ENCODE peak calls at places on chromosome 7, in eight cellular contexts. I, Y, X, H, L, M, A and U are unnamed samples.

GRCh38 chr7:137757146-137757925 is 89.4 kb downstream of the DGKI start:
- DNase-seq in H (peak; percentile 86), A (no peak), L (no peak), X (no peak), Y (no peak), I (no peak), M (no peak), U (peak; percentile 42)

GRCh38 chr7:47358357-47358756 is 223.6 kb downstream of the TNS3 start:
- DNase-seq in X (no peak), H (no peak), L (no peak), Y (no peak), M (no peak), I (no peak), A (no peak), U (no peak)

GRCh38 chr7:104976966-104977636 is 36.9 kb upstream of the KMT2E start:
- DNase-seq in X (no peak), I (no peak), H (peak; percentile 51), A (no peak), L (no peak), M (no peak), Y (no peak), U (peak; percentile 50)

GRCh38 chr7:90212149-90212495 is 582 bp downstream of the STEAP2 start:
- DNase-seq in Y (peak; percentile 46), L (no peak), M (no peak), I (no peak), A (no peak), X (no peak), H (no peak), U (no peak)

GRCh38 chr7:80181411-80181810 is 46.8 kb downstream of the GNAI1 start:
- DNase-seq in I (no peak), A (no peak), L (no peak), H (no peak), X (no peak), Y (no peak), M (no peak), U (no peak)

GRCh38 chr7:105910172-105910571 is 33.8 kb upstream of the ATXN7L1 start:
- DNase-seq in I (no peak), L (no peak), A (no peak), M (no peak), H (no peak), Y (no peak), X (no peak), U (no peak)

GRCh38 chr7:101941481-101942383 is 124.3 kb downstream of the CUX1 start:
- DNase-seq in A (no peak), X (peak; percentile 77), M (peak; percentile 91), H (peak; percentile 82), I (peak; percentile 33), L (no peak), Y (peak; percentile 86), U (peak; percentile 54)

GRCh38 chr7:15446722-15447121 is 115.1 kb downstream of the AGMO start:
- DNase-seq in A (no peak), H (no peak), I (no peak), M (no peak), L (peak; percentile 14), Y (no peak), X (no peak), U (no peak)

GRCh38 chr7:70361821-70362220 is 763.5 kb downstream of the AUTS2 start:
- DNase-seq in A (no peak), H (no peak), Y (no peak), L (no peak), X (no peak), M (no peak), I (no peak), U (no peak)

GRCh38 chr7:157945401-157945800 is 608.6 kb downstream of the DNAJB6 start:
- DNase-seq in L (no peak), X (no peak), Y (no peak), A (no peak), H (no peak), I (no peak), M (no peak), U (no peak)

GRCh38 chr7:98400538-98401427 is at the start of gene BAIAP2L1:
- DNase-seq in X (peak; percentile 98), Y (peak; percentile 96), A (no peak), L (peak; percentile 67), H (peak; percentile 29), I (peak; percentile 82), M (peak; percentile 61), U (peak; percentile 85)

GRCh38 chr7:69896100-69896499 is 297.8 kb downstream of the AUTS2 start:
- DNase-seq in X (no peak), M (no peak), Y (no peak), L (no peak), I (no peak), A (no peak), H (no peak), U (no peak)

GRCh38 chr7:106126170-106126938 is 14.2 kb upstream of the SYPL1 start:
- DNase-seq in A (no peak), L (peak; percentile 79), Y (peak; percentile 33), X (peak; percentile 74), I (peak; percentile 29), M (no peak), H (peak; percentile 83), U (peak; percentile 54)

GRCh38 chr7:135910393-135911036 is 66.6 kb downstream of the MTPN start:
- DNase-seq in X (no peak), Y (no peak), L (no peak), I (no peak), H (no peak), A (no peak), M (no peak), U (no peak)

GRCh38 chr7:116583653-116584052 is 58.8 kb downstream of the CAV1 start:
- DNase-seq in X (no peak), L (no peak), I (no peak), A (no peak), M (no peak), Y (no peak), H (no peak), U (no peak)

DNA sequence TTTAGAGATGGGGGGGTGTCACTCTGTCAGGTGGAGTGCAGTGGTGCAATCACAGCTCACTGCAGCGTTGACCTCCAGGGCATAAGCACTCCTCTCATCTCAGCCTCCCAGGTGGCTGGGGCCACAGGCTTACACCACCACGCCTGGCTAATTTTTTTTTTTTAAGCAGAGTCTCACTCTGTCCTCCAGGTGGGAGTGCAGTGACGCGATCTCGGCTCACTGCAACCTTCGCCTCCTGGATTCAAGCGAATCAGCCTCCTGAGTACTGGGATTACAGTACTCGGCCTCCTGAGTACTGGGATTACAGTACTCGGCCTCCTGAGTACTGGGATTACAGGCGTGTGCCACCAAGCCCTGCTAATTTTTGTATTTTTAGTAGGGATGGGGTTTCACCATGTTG is 23.6 kb upstream of the PPIA start:
- DNase-seq in X (no peak), I (no peak), Y (no peak), L (no peak), A (no peak), M (no peak), H (no peak), U (no peak)
- TF ChIP-seq CTCF in X (no peak), I (no peak), Y (no peak), L (no peak), A (no peak), M (no peak), H (no peak), U (no peak)

GRCh38 chr7:131106681-131107342 is 220.9 kb upstream of the MKLN1 start:
- DNase-seq in A (no peak), I (peak; percentile 71), M (peak; percentile 78), Y (peak; percentile 73), H (peak; percentile 71), L (peak; percentile 56), X (peak; percentile 68), U (peak; percentile 50)

GRCh38 chr7:131105294-131105802 is 222.3 kb upstream of the MKLN1 start:
- DNase-seq in A (no peak), M (peak; percentile 57), H (peak; percentile 22), I (no peak), X (peak; percentile 41), L (no peak), Y (no peak), U (no peak)

GRCh38 chr7:131105803-131106680 is 221.6 kb upstream of the MKLN1 start:
- DNase-seq in Y (peak; percentile 87), A (no peak), I (peak; percentile 81), X (peak; percentile 83), H (peak; percentile 83), M (peak; percentile 85), L (peak; percentile 68), U (peak; percentile 91)

GRCh38 chr7:131104611-131105293 is 222.9 kb upstream of the MKLN1 start:
- DNase-seq in I (no peak), H (peak; percentile 69), L (no peak), Y (no peak), X (no peak), A (no peak), M (no peak), U (no peak)

DNA sequence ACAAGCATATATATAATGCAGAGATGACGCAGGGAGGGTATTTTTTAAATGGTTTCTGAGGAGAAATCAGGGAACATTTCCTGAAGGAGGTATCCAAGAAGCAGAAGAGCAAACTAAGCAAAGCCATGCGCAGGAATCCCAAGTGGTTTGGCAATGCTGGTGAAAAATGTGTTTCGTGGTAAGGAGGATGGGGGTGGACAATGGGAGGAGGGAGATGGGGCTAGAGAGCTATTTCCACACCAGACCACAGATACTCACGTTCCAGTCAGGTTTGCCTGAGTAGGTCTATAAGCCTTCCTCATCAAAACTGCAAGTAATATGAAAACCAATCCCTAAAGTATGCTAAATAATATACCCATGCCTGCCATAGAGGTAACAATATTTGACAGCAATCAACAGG is 223.7 kb upstream of the MKLN1 start:
- DNase-seq in M (no peak), I (no peak), L (no peak), X (no peak), H (peak; percentile 92), A (peak; percentile 62), Y (no peak), U (peak; percentile 59)
- H3K4me3 ChIP-seq in M (no peak overlapping the region), I (no peak overlapping the region), L (no peak overlapping the region), X (no peak overlapping the region), H (peak overlapping the region; percentile 51), A (no peak overlapping the region), Y (no peak overlapping the region), U (peak overlapping the region; percentile 67)

GRCh38 chr7:111730476-111731300 is 168.4 kb upstream of the IMMP2L start:
- DNase-seq in X (no peak), M (no peak), L (peak; percentile 61), I (no peak), H (peak; percentile 54), Y (no peak), A (no peak), U (peak; percentile 67)
- TF ChIP-seq CTCF in X (no peak), M (no peak), L (peak; percentile 73), I (no peak), H (peak; percentile 57), Y (peak; percentile 16), A (peak; percentile 54), U (peak; percentile 46)

GRCh38 chr7:22729180-22729579 is 2.2 kb downstream of the IL6 start:
- DNase-seq in M (no peak), Y (no peak), L (no peak), X (no peak), H (no peak), I (no peak), A (no peak), U (no peak)

GRCh38 chr7:22730921-22731654 is 4.1 kb downstream of the IL6 start:
- DNase-seq in I (no peak), M (no peak), Y (no peak), L (no peak), H (peak; percentile 72), A (peak; percentile 46), X (no peak), U (peak; percentile 89)

GRCh38 chr7:22726345-22726848 is 603 bp upstream of the IL6 start:
- DNase-seq in M (peak; percentile 43), A (peak; percentile 27), X (peak; percentile 27), I (peak; percentile 42), L (peak; percentile 76), Y (no peak), H (peak; percentile 83), U (peak; percentile 57)

GRCh38 chr7:22726849-22727792 is at the start of gene IL6:
- DNase-seq in M (peak; percentile 82), Y (peak; percentile 50), H (peak; percentile 98), L (peak; percentile 83), A (peak; percentile 79), X (peak; percentile 52), I (peak; percentile 84), U (peak; percentile 93)

GRCh38 chr7:22728416-22729029 is 1.5 kb downstream of the IL6 start:
- DNase-seq in X (no peak), I (no peak), L (peak; percentile 65), H (peak; percentile 63), M (no peak), Y (no peak), A (no peak), U (peak; percentile 75)
- H3K4me3 ChIP-seq in X (no peak overlapping the region), I (no peak overlapping the region), L (no peak overlapping the region), H (no peak overlapping the region), M (no peak overlapping the region), Y (no peak overlapping the region), A (peak overlapping the region; percentile 62), U (peak overlapping the region; percentile 58)